ENCODE peak calls at places on chromosomes 1 and 21, in seven cellular contexts. D, V, S, E, A, N and P are unnamed samples.

GRCh38 chr1:202648822-202649221 is 61.4 kb downstream of the SYT2 start:
- DNase-seq in D (no peak), E (no peak), V (no peak), N (no peak), A (no peak), S (no peak), P (no peak)

GRCh38 chr1:246537887-246538286 is 28.2 kb downstream of the TFB2M start:
- DNase-seq in A (peak), V (peak), S (no peak), E (no peak), D (no peak), N (no peak), P (no peak)

GRCh38 chr1:182433580-182433979 is 16.4 kb upstream of the RGSL1 start:
- DNase-seq in E (no peak), S (no peak), V (no peak), N (no peak), D (no peak), A (no peak), P (no peak)

GRCh38 chr1:16371725-16372124 is 4.7 kb downstream of the SZRD1 start:
- DNase-seq in N (no peak), E (no peak), V (no peak), S (no peak), A (no peak), D (no peak), P (no peak)

GRCh38 chr1:110548381-110548780 is 29.4 kb upstream of the KCNA10 start:
- DNase-seq in V (no peak), D (no peak), A (peak), E (no peak), N (no peak), S (no peak), P (no peak)

GRCh38 chr1:221856188-221857093 is 114.6 kb upstream of the DUSP10 start:
- DNase-seq in A (no peak), V (no peak), D (no peak), N (peak), E (no peak), S (no peak), P (no peak)

GRCh38 chr1:37035828-37036666 is 1.7 kb upstream of the GRIK3 start:
- DNase-seq in E (no peak), A (no peak), D (no peak), N (no peak), S (no peak), V (no peak), P (no peak)

GRCh38 chr1:6871300-6871972 is 86.2 kb downstream of the CAMTA1 start:
- DNase-seq in A (no peak), D (no peak), N (no peak), E (no peak), S (no peak), V (no peak), P (no peak)

GRCh38 chr1:212683357-212683722 is 16.3 kb downstream of the BATF3 start:
- DNase-seq in E (peak), S (no peak), A (no peak), N (no peak), V (peak), D (no peak), P (no peak)

GRCh38 chr1:202844935-202845334 is 34.2 kb downstream of the PCAT6 start:
- DNase-seq in A (no peak), D (no peak), S (no peak), N (no peak), V (no peak), E (no peak), P (no peak)

GRCh38 chr1:59125711-59126320 is 171.1 kb upstream of the FGGY start:
- DNase-seq in S (no peak), D (no peak), V (no peak), N (no peak), E (no peak), A (no peak), P (no peak)

GRCh38 chr1:159752135-159752580 is 28.6 kb upstream of the DUSP23 start:
- DNase-seq in D (peak), S (peak), V (peak), N (peak), A (peak), E (peak), P (peak)

GRCh38 chr1:101474039-101474665 is 237.3 kb downstream of the S1PR1 start:
- DNase-seq in N (peak), E (peak), S (no peak), A (peak), D (no peak), V (no peak), P (no peak)

GRCh38 chr1:185499986-185500626 is 183.1 kb upstream of the IVNS1ABP start:
- DNase-seq in D (no peak), N (peak), A (no peak), V (no peak), E (no peak), S (no peak), P (no peak)

GRCh38 chr1:239718997-239719628 is 332.7 kb downstream of the CHRM3 start:
- DNase-seq in N (no peak), S (no peak), A (peak), E (no peak), D (no peak), V (no peak), P (no peak)

GRCh38 chr1:22291057-22291456 is 148.2 kb upstream of the WNT4 start:
- DNase-seq in N (no peak), A (no peak), V (no peak), E (no peak), S (no peak), D (no peak), P (no peak)

GRCh38 chr1:38891753-38892152 is 10.4 kb upstream of the GJA9 start:
- DNase-seq in A (no peak), S (no peak), N (no peak), E (no peak), V (no peak), D (no peak), P (no peak)

GRCh38 chr1:197200468-197200899 is 54.0 kb upstream of the ASPM start:
- DNase-seq in E (no peak), S (no peak), V (no peak), A (no peak), D (no peak), N (peak), P (no peak)

GRCh38 chr1:53697671-53698380 is 41.1 kb downstream of the GLIS1 start:
- DNase-seq in D (no peak), N (peak), V (peak), A (no peak), E (no peak), S (no peak), P (no peak)

GRCh38 chr1:224294775-224295174 is 35.2 kb downstream of the NVL start:
- DNase-seq in V (no peak), E (no peak), A (no peak), N (no peak), S (no peak), D (no peak), P (no peak)

GRCh38 chr1:184052194-184052559 is 647 bp downstream of the TSEN15 start:
- DNase-seq in V (no peak), N (peak), D (no peak), S (no peak), A (no peak), E (no peak), P (no peak)

GRCh38 chr1:25867210-25867991 is 8.1 kb downstream of the PAQR7 start:
- DNase-seq in D (no peak), N (no peak), A (peak), V (no peak), E (no peak), S (no peak), P (peak)

GRCh38 chr1:40038693-40039092 is 1.8 kb upstream of the CAP1 start:
- DNase-seq in D (no peak), E (peak), S (no peak), A (no peak), V (no peak), N (no peak), P (no peak)

GRCh38 chr1:195202271-195202670 is 1406.0 kb downstream of the KCNT2 start:
- DNase-seq in N (peak), D (no peak), S (no peak), V (no peak), A (no peak), E (no peak), P (no peak)

GRCh38 chr1:2382621-2383361 is 8.6 kb downstream of the MORN1 start:
- DNase-seq in E (no peak), D (no peak), V (peak), A (no peak), S (no peak), N (peak), P (no peak)

GRCh38 chr1:90850181-90850924 is 133.3 kb upstream of the BARHL2 start:
- DNase-seq in D (peak), A (peak), S (no peak), V (peak), N (no peak), E (no peak), P (no peak)

GRCh38 chr21:41965447-41966340 is 11.9 kb upstream of the C2CD2 start:
- DNase-seq in E (no peak), A (no peak), S (peak), N (no peak), V (no peak), D (no peak), P (no peak)

GRCh38 chr1:164092603-164093353 is 466.2 kb upstream of the PBX1 start:
- DNase-seq in N (peak), D (no peak), V (peak), A (peak), E (no peak), S (no peak), P (no peak)

GRCh38 chr1:203690730-203691129 is 64.1 kb downstream of the ATP2B4 start:
- DNase-seq in S (no peak), N (no peak), V (no peak), D (no peak), E (no peak), A (no peak), P (no peak)

GRCh38 chr1:6275826-6276764 is 15.2 kb upstream of the GPR153 start:
- DNase-seq in N (peak), S (peak), V (peak), E (no peak), D (peak), A (no peak), P (peak)

GRCh38 chr1:40981702-40982448 is 2.4 kb downstream of the CTPS1 start:
- DNase-seq in A (no peak), V (no peak), S (no peak), D (no peak), E (no peak), N (peak), P (no peak)

GRCh38 chr21:40846566-40847411 is at the start of gene DSCAM:
- DNase-seq in E (no peak), S (no peak), V (no peak), A (no peak), N (no peak), D (no peak), P (no peak)

GRCh38 chr1:117664314-117664713 is 58.5 kb downstream of the TENT5C start:
- DNase-seq in N (no peak), S (no peak), A (peak), D (no peak), E (no peak), V (no peak), P (no peak)

GRCh38 chr1:54377040-54377691 is 29.0 kb downstream of the SSBP3 start:
- DNase-seq in S (no peak), D (no peak), N (no peak), A (peak), E (no peak), V (no peak), P (no peak)

DNA sequence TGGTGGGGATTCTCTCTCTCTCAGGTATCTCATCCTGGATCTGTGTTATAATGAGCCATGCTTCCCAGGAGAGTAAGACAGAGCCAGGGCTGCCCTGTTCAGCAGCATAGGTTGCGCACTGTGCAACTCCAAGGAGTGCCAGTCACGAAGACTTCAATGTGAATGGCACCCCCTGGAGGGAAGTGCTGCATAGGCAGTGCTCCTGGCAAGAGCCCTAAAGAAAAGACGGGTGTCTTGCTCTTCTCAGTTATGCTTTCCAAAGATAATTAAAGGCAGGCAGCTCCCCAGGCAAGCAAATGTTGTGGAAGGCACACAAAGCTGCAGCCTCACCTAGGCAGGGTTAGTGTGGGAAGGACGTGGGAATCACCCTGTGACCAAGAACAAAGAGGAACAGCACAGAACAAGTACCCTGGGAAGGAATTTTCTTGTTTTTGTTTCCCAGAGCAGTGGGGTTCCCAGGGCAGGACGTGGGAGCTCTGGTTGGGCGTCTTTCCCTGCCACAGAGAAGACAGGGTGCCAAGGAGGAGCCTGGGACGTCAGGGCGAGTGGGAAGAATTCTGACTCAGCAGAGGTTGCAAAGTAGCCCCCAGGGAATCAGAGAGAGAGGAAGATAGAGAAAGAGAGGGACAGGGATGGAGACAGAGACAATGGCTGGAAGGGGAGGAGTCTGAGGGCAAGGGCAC is 120.9 kb downstream of the KCNN3 start:
- DNase-seq in N (no peak), S (no peak), V (no peak), E (no peak), A (peak), D (no peak), P (no peak)
- H3K27ac ChIP-seq in N (no peak), S (no peak), V (no peak), E (no peak), A (no peak), D (no peak), P (no peak)

DNA sequence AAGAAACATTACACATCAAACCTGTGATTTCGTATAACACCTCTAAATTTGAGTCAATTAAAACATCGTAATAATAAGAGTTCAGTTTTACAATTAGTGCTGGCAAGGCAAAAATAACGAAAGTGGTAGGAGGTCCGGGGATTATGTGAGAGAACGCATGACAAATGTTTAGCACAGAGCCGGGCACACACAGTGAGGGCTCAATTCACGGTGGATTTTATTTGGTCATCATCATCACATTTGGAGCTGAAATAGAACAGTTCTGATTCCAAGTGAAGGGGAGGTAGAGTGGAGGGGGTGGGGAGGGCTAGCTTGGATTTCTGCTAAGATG is 20.0 kb downstream of the H3-3A start:
- DNase-seq in V (no peak), N (no peak), A (no peak), E (no peak), S (no peak), D (no peak), P (no peak)
- H3K27ac ChIP-seq in V (peak), N (peak), A (peak), E (no peak), S (peak), D (peak), P (peak)

GRCh38 chr1:8460784-8461183 is 142.9 kb downstream of the SLC45A1 start:
- DNase-seq in A (no peak), D (no peak), S (no peak), N (no peak), E (no peak), V (no peak), P (no peak)
- H3K27ac ChIP-seq in A (no peak), D (no peak), S (no peak), N (no peak), E (no peak), V (peak), P (no peak)

DNA sequence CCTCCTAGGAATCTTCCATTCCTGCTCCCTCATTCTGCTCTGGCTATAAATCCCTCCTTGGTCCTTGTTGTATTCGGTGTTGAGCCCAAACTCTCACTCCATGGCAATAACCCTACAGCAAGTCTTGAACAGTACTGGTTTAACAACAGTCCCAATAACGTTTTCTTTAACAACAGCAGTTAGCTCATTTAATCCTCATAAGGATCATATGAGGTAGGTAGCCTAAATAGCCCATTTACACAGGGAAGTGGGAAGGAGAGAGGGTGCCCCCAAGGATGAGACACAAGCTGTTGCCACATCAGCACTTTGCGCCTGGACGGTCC is 444 bp upstream of the AGTRAP start:
- DNase-seq in A (no peak), E (no peak), S (no peak), N (no peak), D (no peak), V (no peak), P (no peak)
- H3K27ac ChIP-seq in A (peak), E (peak), S (peak), N (no peak), D (peak), V (peak), P (peak)

DNA sequence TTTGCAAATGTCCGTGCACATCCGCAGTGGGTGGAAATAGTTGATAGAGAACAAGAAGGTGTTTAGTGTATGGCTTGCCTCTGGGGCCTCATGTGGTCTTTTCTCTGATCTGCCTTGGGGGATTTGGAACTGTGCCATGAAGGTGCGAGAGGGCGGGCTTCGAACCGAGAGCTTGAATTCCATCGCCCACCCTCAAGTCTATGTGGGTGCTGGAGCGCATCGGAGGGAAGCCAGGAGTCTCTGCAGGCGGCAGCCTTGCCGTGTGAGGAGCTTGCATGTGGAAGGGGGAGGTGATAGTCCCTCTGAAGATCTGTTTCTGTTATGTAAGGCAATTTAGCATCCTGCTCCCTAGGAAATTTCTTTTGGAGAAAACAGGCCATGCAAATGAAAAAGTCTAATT is 119.6 kb downstream of the HUNK start:
- DNase-seq in D (no peak), E (no peak), S (no peak), A (no peak), V (no peak), N (no peak), P (no peak)
- H3K27ac ChIP-seq in D (no peak), E (no peak), S (no peak), A (no peak), V (no peak), N (no peak), P (no peak)

GRCh38 chr1:76278711-76279386 is 204.3 kb downstream of the ST6GALNAC3 start:
- DNase-seq in A (no peak), S (no peak), N (no peak), E (no peak), V (no peak), D (no peak), P (no peak)
- H3K27ac ChIP-seq in A (no peak), S (no peak), N (no peak), E (no peak), V (no peak), D (no peak), P (peak)

GRCh38 chr21:16071761-16072160 is 342.0 kb downstream of the USP25 start:
- DNase-seq in D (no peak), A (no peak), E (no peak), V (no peak), N (no peak), S (no peak), P (no peak)
- H3K27ac ChIP-seq in D (no peak), A (no peak), E (no peak), V (no peak), N (no peak), S (no peak), P (no peak)

DNA sequence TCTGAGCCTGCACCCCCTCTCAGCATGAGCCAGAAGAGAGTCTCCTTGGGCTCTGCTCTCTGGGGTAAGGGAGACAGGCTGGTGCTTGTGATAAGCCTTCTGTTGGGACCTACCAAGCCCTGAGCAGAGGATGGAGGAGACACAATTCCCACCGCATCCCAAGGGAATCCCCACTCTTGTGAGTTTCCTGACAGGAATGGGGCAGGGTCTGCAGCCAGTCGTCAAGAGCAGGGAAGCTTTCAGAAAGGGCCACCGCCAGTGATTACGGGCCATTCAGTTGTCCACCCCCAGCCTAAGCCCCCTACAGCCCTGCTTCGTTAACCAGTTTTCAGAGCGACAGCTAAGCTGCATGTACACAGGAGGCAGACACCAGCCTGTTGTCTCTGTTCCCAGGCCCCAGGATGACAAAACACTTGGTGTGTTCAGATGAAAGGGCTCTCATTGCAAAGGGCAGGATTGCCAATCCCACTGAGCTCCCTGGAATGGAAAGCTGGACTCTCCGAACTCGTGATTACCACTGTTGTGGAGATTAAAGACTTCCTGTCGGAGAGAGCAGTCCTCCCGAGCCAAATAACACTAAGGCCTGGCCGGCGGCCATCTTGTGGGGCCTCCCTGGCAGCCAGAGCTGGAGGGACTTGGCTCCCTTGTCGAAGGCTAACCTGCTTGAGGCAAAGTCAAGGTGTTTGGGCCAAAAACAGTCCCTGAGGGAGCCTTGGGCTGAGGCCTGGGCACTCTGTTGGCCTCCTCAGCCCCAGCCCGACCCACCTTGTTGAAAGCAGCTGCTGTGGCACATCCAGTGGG is 37.5 kb upstream of the SLC30A1 start:
- DNase-seq in D (peak), S (peak), N (peak), V (no peak), A (no peak), E (no peak), P (peak)
- H3K27ac ChIP-seq in D (no peak), S (no peak), N (no peak), V (no peak), A (no peak), E (no peak), P (peak)

GRCh38 chr1:94823116-94823515 is 3.0 kb downstream of the SLC44A3 start:
- DNase-seq in V (peak), E (no peak), D (no peak), N (no peak), A (peak), S (no peak), P (no peak)

GRCh38 chr1:94819945-94820746 is at the start of gene SLC44A3:
- DNase-seq in N (peak), D (peak), S (no peak), E (no peak), V (peak), A (peak), P (no peak)

GRCh38 chr1:94821636-94822305 is 1.6 kb downstream of the SLC44A3 start:
- DNase-seq in A (peak), N (no peak), D (no peak), E (no peak), S (no peak), V (no peak), P (no peak)

GRCh38 chr1:94819584-94819944 is 593 bp upstream of the SLC44A3 start:
- DNase-seq in E (no peak), A (peak), V (no peak), D (no peak), N (no peak), S (no peak), P (no peak)

DNA sequence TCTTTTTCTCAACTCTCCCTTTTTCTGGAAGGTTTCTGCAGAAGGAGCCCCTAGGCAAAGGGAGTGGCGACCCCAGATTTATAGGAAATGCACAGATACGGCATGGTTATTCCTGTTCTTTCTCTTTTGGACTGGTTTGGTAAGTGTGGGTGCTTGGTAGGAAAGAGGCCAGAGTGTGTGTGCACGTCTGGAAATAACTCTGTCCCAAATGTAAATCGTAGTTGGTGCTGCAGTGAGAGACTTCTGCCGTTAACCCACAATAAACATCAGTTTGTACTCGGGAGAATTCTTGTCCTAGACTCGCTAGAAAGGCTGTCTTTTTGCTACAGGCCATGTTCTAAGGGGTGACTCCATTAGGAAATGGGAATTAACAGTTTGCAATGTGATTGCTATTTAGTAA is 761 bp downstream of the SLC44A3 start:
- DNase-seq in V (no peak), N (no peak), D (no peak), E (no peak), S (no peak), A (no peak), P (no peak)
- H3K27ac ChIP-seq in V (peak), N (no peak), D (no peak), E (no peak), S (no peak), A (peak), P (no peak)